ENCODE peak calls at places on chromosome 22, in eight cellular contexts. I is heart right ventricle, C is cardiac muscle cell, W is body of pancreas, J is upper lobe of right lung, U is heart left ventricle, T is dorsolateral prefrontal cortex, G is HCT116. Q is an unnamed sample.

GRCh38 chr22:32378703-32379272 is 21.1 kb downstream of the RFPL3 start:
- DNase-seq in I (no peak), C (peak; percentile 45), W (no peak), J (no peak), U (no peak), T (no peak), G (peak; percentile 54), Q (peak; percentile 61)

GRCh38 chr22:46922037-46922436 is 159.6 kb downstream of the TBC1D22A start:
- DNase-seq in I (no peak), C (no peak), W (no peak), J (no peak), U (no peak), T (no peak), G (no peak), Q (no peak)

GRCh38 chr22:20494978-20495860 is at the start of gene KLHL22:
- DNase-seq in I (peak; percentile 42), C (peak; percentile 36), W (peak; percentile 43), J (peak; percentile 75), U (peak; percentile 47), T (peak; percentile 62), G (no peak), Q (peak; percentile 33)

GRCh38 chr22:44085743-44086741 is 61.9 kb downstream of the PARVB start:
- DNase-seq in I (peak; percentile 72), C (peak; percentile 63), W (peak; percentile 75), J (peak; percentile 69), U (peak; percentile 92), T (no peak), G (peak; percentile 52), Q (peak; percentile 69)

GRCh38 chr22:31650391-31650790 is 11.6 kb downstream of the PISD start:
- DNase-seq in I (no peak), C (no peak), W (no peak), J (no peak), U (no peak), T (no peak), G (no peak), Q (peak; percentile 95)

GRCh38 chr22:47691152-47691895 is 928.9 kb downstream of the TBC1D22A start:
- DNase-seq in I (no peak), C (no peak), W (no peak), J (no peak), U (no peak), T (no peak), G (no peak), Q (no peak)

GRCh38 chr22:17198188-17199130 is 20.8 kb downstream of the ADA2 start:
- DNase-seq in I (peak; percentile 71), C (peak; percentile 60), W (no peak), J (no peak), U (peak; percentile 85), T (no peak), G (no peak), Q (peak; percentile 23)

GRCh38 chr22:47446331-47446730 is 683.9 kb downstream of the TBC1D22A start:
- DNase-seq in I (no peak), C (no peak), W (no peak), J (no peak), U (no peak), T (no peak), G (no peak), Q (no peak)

GRCh38 chr22:33288078-33288477 is 229.9 kb upstream of the SYN3 start:
- DNase-seq in I (no peak), C (no peak), W (no peak), J (no peak), U (no peak), T (no peak), G (no peak), Q (no peak)

GRCh38 chr22:31583861-31584485 is 78.0 kb downstream of the PISD start:
- DNase-seq in I (no peak), C (no peak), W (no peak), J (no peak), U (no peak), T (no peak), G (no peak), Q (peak; percentile 74)

GRCh38 chr22:19622061-19622441 is 92.3 kb upstream of the SEPTIN5 start:
- DNase-seq in I (no peak), C (no peak), W (no peak), J (no peak), U (no peak), T (no peak), G (no peak), Q (no peak)

DNA sequence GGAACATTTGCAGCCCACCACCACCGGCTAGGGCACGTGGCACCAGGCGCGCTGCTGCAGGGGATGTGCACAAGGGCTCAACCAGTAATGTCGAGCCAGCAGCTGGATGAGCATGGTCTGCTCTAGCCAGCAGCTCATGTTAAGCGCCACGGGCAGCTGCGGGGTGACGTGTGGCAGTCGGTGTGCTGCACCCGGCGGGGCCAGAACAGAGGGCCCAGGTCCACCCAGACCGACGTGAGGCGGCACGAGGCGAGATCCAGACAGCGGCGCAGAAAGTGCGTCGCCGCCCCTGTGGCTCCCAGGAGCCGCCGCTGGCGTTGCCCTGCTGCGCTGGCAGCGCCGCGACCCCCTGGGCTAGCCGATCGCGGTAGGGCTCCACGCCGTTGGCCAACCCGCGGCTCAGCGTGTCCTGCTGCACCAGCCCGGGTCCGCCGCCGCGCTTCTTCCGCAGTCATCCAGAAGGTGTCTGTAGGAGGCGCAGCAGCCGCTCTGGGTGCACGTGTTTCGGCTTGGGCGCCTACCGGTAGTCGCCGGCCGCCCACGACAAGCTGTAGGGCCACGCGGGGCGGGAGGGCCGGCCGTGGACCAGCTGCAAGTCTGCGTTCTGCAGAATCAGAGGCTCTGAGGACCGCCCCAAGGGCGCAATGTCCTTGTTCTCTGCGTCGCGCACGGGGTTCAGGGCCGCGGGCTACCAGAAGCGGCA is 4.6 kb upstream of the GALR3 start:
- DNase-seq in I (peak; percentile 70), C (peak; percentile 73), W (peak; percentile 69), J (peak; percentile 89), U (peak; percentile 71), T (peak; percentile 63), G (no peak), Q (peak; percentile 57)
- TF ChIP-seq CTCF in I (peak; percentile 16), C (peak; percentile 42), W (peak; percentile 55), J (peak; percentile 45), U (peak; percentile 23), T (no peak), G (no peak), Q (peak; percentile 53)

GRCh38 chr22:22897036-22897435 is 9.4 kb downstream of the IGLL5 start:
- DNase-seq in I (no peak), C (no peak), W (no peak), J (peak; percentile 34), U (no peak), T (peak; percentile 15), G (no peak), Q (no peak)
- TF ChIP-seq CTCF in I (no peak), C (no peak), W (no peak), J (no peak), U (no peak), T (no peak), G (no peak), Q (no peak)

GRCh38 chr22:29314074-29314473 is 1.4 kb downstream of the RASL10A start:
- DNase-seq in I (no peak), C (no peak), W (peak; percentile 29), J (no peak), U (no peak), T (no peak), G (no peak), Q (no peak)

GRCh38 chr22:29312218-29313125 is 3.0 kb downstream of the RASL10A start:
- DNase-seq in I (no peak), C (no peak), W (peak; percentile 12), J (peak; percentile 67), U (no peak), T (no peak), G (no peak), Q (no peak)

GRCh38 chr22:29314537-29315285 is 786 bp downstream of the RASL10A start:
- DNase-seq in I (no peak), C (no peak), W (no peak), J (peak; percentile 65), U (no peak), T (peak; percentile 44), G (no peak), Q (no peak)

GRCh38 chr22:29311468-29312217 is 3.9 kb downstream of the RASL10A start:
- DNase-seq in I (peak; percentile 55), C (no peak), W (no peak), J (no peak), U (peak; percentile 44), T (no peak), G (no peak), Q (no peak)

GRCh38 chr22:29313126-29314071 is 2.1 kb downstream of the RASL10A start:
- DNase-seq in I (peak; percentile 52), C (no peak), W (peak; percentile 19), J (peak; percentile 67), U (no peak), T (no peak), G (peak; percentile 34), Q (peak; percentile 68)
- TF ChIP-seq CTCF in I (peak; percentile 66), C (peak; percentile 75), W (peak; percentile 51), J (peak; percentile 62), U (peak; percentile 70), T (peak; percentile 71), G (no peak), Q (peak; percentile 62)

GRCh38 chr22:50698546-50698945 is 25.9 kb downstream of the SHANK3 start:
- DNase-seq in I (peak; percentile 36), C (no peak), W (no peak), J (peak; percentile 63), U (peak; percentile 54), T (peak; percentile 47), G (no peak), Q (no peak)

GRCh38 chr22:50699001-50699753 is 26.6 kb downstream of the SHANK3 start:
- DNase-seq in I (no peak), C (no peak), W (peak; percentile 5), J (peak; percentile 48), U (peak; percentile 33), T (peak; percentile 32), G (no peak), Q (no peak)

GRCh38 chr22:50701076-50701419 is 28.4 kb downstream of the SHANK3 start:
- DNase-seq in I (no peak), C (no peak), W (peak; percentile 12), J (no peak), U (no peak), T (peak; percentile 48), G (no peak), Q (no peak)

GRCh38 chr22:50700387-50701075 is 27.9 kb downstream of the SHANK3 start:
- DNase-seq in I (peak; percentile 22), C (no peak), W (peak; percentile 9), J (peak; percentile 58), U (peak; percentile 26), T (no peak), G (no peak), Q (no peak)

GRCh38 chr22:50699754-50700386 is 27.2 kb downstream of the SHANK3 start:
- DNase-seq in I (no peak), C (peak; percentile 46), W (peak; percentile 8), J (peak; percentile 57), U (no peak), T (peak; percentile 64), G (no peak), Q (no peak)
- TF ChIP-seq CTCF in I (no peak), C (peak; percentile 20), W (no peak), J (no peak), U (peak; percentile 14), T (no peak), G (no peak), Q (peak; percentile 42)

GRCh38 chr22:40524392-40525249 is 111.9 kb downstream of the MRTFA start:
- DNase-seq in I (no peak), C (no peak), W (no peak), J (no peak), U (no peak), T (no peak), G (no peak), Q (peak; percentile 61)
- TF ChIP-seq CTCF in I (no peak), C (peak; percentile 39), W (peak; percentile 27), J (peak; percentile 31), U (peak; percentile 12), T (no peak), G (peak; percentile 19), Q (peak; percentile 59)

Q was measured in choroid plexus epithelial cell.